ENCODE peak calls at places on chromosomes 16 and 17, in seven cellular contexts. F is IMR-90, S is stomach, E is GM12865, D is colonic mucosa, A is hepatocyte, V is tibial nerve. C is an unnamed sample.

GRCh38 chr17:32496348-32497078 is 9.7 kb downstream of the CDK5R1 start:
- DNase-seq in S (no peak), V (no peak), F (peak), E (no peak), A (no peak), D (no peak), C (peak)

GRCh38 chr17:29710891-29711418 is 88.2 kb upstream of the CORO6 start:
- DNase-seq in F (peak), S (no peak), A (peak), D (no peak), E (peak), V (no peak), C (no peak)

GRCh38 chr16:79776243-79776884 is 175.8 kb upstream of the MAF start:
- DNase-seq in D (peak), E (no peak), F (no peak), S (no peak), A (peak), V (no peak), C (peak)

GRCh38 chr16:12091569-12092346 is 115.2 kb downstream of the SNX29 start:
- DNase-seq in F (no peak), V (no peak), E (no peak), D (no peak), S (no peak), A (no peak), C (no peak)

GRCh38 chr16:24138024-24138423 is 118.1 kb upstream of the CACNG3 start:
- DNase-seq in A (no peak), F (no peak), V (no peak), S (no peak), E (no peak), D (no peak), C (no peak)

GRCh38 chr16:72291531-72291981 is 119.6 kb upstream of the PMFBP1 start:
- DNase-seq in V (no peak), F (peak), A (peak), D (no peak), E (no peak), S (no peak), C (peak)

GRCh38 chr16:50478773-50479149 is 69.4 kb upstream of the NKD1 start:
- DNase-seq in A (no peak), F (no peak), D (peak), E (no peak), V (no peak), S (peak), C (no peak)

GRCh38 chr16:3520861-3521260 is 20.1 kb downstream of the CLUAP1 start:
- DNase-seq in E (no peak), A (peak), V (no peak), F (no peak), S (no peak), D (no peak), C (no peak)

GRCh38 chr17:13775450-13775849 is 173.7 kb upstream of the HS3ST3A1 start:
- DNase-seq in S (no peak), A (no peak), F (no peak), V (no peak), E (no peak), D (no peak), C (no peak)

GRCh38 chr17:74408262-74408661 is 23.6 kb upstream of the GPRC5C start:
- DNase-seq in A (peak), E (peak), V (no peak), S (peak), D (no peak), F (no peak), C (no peak)

GRCh38 chr17:63819585-63820537 is 7.4 kb upstream of the PSMC5 start:
- DNase-seq in F (no peak), A (no peak), S (no peak), E (no peak), D (no peak), V (no peak), C (no peak)

GRCh38 chr17:3890082-3890892 is 2.6 kb downstream of the CAMKK1 start:
- DNase-seq in D (peak), S (peak), V (peak), F (peak), A (peak), E (no peak), C (peak)

DNA sequence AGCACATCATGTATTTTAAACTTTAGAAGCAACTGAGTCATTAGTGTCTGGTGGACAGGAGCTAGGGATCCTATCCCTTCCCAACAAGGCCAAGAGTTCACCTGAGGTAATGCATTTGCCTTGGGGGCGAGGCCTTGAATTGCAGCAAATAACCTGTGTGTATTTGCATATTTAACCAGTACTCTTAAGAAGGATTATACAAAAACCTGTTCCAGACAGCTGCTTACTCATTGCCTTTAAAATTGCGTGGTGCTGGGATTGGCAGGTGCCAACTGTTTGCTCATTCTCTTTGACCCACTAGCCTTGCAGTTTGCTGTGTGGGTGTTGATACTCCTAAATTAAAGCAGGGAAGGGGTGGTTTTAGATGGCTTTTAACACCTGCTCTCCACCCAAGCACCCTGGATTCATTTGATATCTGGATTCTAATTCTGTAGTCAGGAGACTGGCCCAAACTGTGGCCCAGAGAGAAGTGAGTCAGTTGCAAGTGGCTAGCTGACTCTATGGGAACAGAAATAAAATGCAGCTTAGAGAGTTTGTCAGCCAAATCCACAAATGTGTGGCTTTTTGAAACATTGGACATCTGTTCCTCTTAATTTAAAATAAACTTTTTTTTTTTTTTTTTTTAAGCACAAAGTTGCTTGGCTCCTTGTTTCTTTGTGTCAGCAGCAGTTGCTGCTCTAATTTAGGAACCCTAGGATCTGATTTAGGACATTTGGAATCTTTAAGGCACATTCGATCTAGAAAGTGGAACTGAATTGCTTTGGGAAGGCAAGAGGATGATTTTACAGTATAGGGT is 47.0 kb downstream of the TUBD1 start:
- DNase-seq in F (peak), S (peak), E (peak), V (no peak), D (peak), A (peak), C (peak)
- H3K4me3 ChIP-seq in F (no peak), S (no peak), E (peak), V (no peak), D (no peak), A (no peak), C (no peak)

GRCh38 chr17:80891096-80892018 is 100.3 kb upstream of the CHMP6 start:
- DNase-seq in F (peak), D (no peak), E (peak), V (no peak), A (peak), S (peak), C (peak)
- TF ChIP-seq CTCF in F (peak), D (no peak), E (peak), V (no peak), A (no peak), S (no peak), C (no peak)

GRCh38 chr17:7438050-7438614 is 1.2 kb upstream of the FGF11 start:
- DNase-seq in D (peak), V (no peak), A (peak), E (peak), S (peak), F (no peak), C (no peak)
- H3K4me3 ChIP-seq in D (peak), V (peak), A (peak), E (peak), S (peak), F (peak), C (peak)

DNA sequence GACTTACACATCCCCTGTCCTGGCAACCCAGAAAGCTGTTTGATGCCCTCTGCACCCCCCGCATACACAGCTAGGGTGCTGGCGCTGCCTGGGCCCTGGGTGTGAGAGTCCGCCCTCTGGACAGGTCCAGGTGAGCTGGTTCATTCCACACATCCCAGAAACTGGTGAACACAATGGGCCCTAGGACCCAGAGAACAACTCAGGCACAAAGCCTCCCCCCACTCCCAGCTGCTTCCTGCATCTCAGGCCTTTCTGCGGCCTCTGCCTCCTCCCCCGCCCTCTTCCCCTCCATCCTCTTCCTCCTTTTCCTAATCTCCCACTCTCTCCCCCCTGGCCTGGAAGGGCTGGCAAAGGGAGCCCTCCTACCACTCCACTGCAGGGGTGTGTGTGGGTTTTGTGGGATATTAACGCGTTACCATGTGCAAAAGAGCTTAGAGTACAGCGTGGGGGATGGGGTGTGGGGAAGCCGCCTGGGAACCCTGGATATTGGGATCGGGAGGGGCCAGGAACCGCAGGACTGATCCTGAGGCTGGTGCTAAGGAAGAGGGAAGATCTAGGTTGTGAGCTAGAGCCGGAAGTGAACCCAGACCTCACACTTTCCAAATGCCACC is 1.6 kb upstream of the PPP1R9B start:
- DNase-seq in S (peak), F (peak), D (peak), V (peak), E (peak), A (peak), C (peak)
- TF ChIP-seq CTCF in S (no peak), F (peak), D (no peak), V (no peak), E (no peak), A (no peak), C (no peak)

DNA sequence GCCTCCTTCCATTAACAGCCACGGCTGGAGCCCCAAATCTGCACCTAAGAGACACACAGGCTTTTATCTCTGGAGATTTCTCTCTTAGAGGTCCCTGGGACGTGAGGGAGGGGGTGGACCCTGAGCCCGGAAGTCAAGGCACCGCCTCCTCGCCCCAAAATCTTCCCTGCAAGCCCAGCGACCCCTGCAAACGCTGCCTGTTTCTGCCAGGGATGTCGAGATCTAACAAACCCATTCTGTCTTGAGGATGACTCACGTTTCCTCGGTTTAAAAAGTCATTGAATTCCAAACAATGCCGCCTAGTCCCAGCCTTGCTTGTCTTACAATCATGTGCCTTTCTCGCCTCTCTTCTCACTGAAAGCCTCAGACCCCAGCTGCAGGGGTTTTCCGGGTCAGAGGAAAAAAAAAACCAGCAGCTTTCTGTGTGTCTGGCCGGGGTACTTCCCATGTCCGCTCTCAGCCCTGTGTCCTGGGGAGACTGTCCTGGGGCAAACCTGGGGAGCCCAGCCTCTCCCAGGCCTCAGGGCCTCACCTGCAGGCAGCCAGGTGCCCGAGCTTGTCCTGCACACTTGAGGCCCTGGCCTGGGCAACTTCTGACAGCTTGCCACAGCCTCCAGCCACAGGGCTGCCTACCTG is 15.4 kb downstream of the ARL2BP start:
- DNase-seq in V (no peak), A (peak), F (peak), D (no peak), E (peak), S (peak), C (peak)
- H3K4me3 ChIP-seq in V (no peak), A (no peak), F (no peak), D (no peak), E (peak), S (no peak), C (no peak)

DNA sequence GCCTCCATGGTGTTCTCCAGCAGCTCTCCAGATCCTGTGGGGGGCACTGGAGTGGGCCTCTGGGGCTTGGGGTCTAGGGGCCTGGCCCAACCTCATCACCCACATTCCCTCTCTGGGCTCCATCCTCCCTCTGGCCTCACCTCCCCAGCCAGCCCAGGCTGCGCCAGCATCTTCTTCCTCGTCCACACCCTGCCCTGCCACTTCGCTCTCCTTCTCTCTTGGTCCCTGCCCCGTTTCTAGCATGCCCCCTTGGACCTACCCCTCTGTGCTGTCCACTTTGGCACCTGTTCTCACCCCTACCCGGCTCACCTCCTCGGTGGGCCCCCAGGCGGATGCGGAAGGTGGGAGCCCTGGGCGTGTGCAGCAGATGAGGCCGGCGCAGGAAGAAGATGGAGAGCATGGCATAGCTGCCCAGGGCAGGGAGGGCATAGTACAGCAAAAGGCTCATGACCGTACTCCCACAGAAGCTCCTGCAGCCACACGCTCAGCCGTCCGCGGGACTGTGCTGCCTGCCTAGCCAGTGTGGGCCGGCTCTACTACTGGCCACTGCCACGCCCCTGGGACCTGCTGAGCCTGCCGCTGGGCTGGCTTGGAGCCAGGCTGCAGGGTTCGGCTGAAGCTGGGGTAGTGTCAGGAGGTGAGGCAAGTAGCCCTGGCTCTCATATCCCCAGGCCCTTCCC is at the start of gene GDPD3:
- DNase-seq in D (peak), A (peak), E (no peak), V (no peak), F (no peak), S (peak), C (no peak)
- TF ChIP-seq CTCF in D (no peak), A (no peak), E (no peak), V (no peak), F (no peak), S (no peak), C (no peak)

GRCh38 chr17:80981929-80982425 is 9.7 kb upstream of the CHMP6 start:
- DNase-seq in D (no peak), F (no peak), E (no peak), A (no peak), S (no peak), V (no peak), C (no peak)
- H3K4me3 ChIP-seq in D (no peak), F (no peak), E (no peak), A (no peak), S (no peak), V (no peak), C (no peak)

DNA sequence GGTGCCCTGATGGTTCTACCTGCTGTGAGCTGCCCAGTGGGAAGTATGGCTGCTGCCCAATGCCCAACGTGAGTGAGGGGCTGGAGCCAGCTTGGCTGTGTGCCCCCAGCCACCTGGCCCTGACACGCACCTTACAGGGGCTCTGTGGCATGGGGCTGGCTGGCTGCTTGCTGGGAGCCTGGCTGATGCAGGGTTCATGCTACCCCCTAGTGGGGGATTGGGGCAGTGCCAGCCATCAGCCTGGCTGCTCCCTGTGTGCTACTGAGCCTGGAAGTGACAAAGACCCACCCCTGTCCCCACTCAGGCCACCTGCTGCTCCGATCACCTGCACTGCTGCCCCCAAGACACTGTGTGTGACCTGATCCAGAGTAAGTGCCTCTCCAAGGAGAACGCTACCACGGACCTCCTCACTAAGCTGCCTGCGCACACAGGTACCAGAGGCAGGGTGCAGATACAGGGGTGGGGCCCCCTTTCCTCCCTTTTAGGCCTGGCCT is 5.7 kb downstream of the GRN start:
- DNase-seq in V (no peak), S (peak), F (peak), A (peak), D (peak), E (peak), C (peak)
- TF ChIP-seq CTCF in V (peak), S (no peak), F (peak), A (peak), D (peak), E (peak), C (peak)